ENCODE peak calls at places on chromosomes 12 and 14, in five cellular contexts. Z is lung, G is breast epithelium, N is tibial nerve, E is brain microvascular endothelial cell. B is an unnamed sample.
A peak's percentile ranks its signal among the peaks of the same experiment; 100 is the strongest.

GRCh38 chr12:132620893-132621656 is 2.5 kb downstream of the P2RX2 start:
- DNase-seq in Z (no peak), G (no peak), N (no peak), E (no peak), B (no peak)

GRCh38 chr14:75877884-75878283 is 103.9 kb downstream of the TGFB3 start:
- DNase-seq in Z (no peak), G (no peak), N (no peak), E (no peak), B (peak; percentile 63)

GRCh38 chr12:119788783-119789182 is 88.3 kb downstream of the CIT start:
- DNase-seq in Z (no peak), G (no peak), N (no peak), E (peak; percentile 6), B (no peak)

GRCh38 chr14:39491134-39491541 is 58.9 kb upstream of the FBXO33 start:
- DNase-seq in Z (no peak), G (no peak), N (no peak), E (peak; percentile 12), B (peak; percentile 18)

GRCh38 chr12:23464241-23464812 is 485.1 kb downstream of the SOX5 start:
- DNase-seq in Z (no peak), G (no peak), N (no peak), E (no peak), B (no peak)

GRCh38 chr12:99745895-99746294 is 98.3 kb downstream of the GARIN6 start:
- DNase-seq in Z (no peak), G (no peak), N (no peak), E (no peak), B (no peak)

GRCh38 chr12:46517579-46517962 is 145.0 kb upstream of the SLC38A2 start:
- DNase-seq in Z (no peak), G (no peak), N (no peak), E (no peak), B (no peak)

GRCh38 chr12:92144631-92145480 is 790 bp downstream of the BTG1 start:
- DNase-seq in Z (peak; percentile 57), G (peak; percentile 77), N (peak; percentile 23), E (peak; percentile 30), B (peak; percentile 63)

GRCh38 chr12:64273527-64274403 is 51.7 kb upstream of the KICS2 start:
- DNase-seq in Z (no peak), G (no peak), N (no peak), E (peak; percentile 12), B (no peak)

GRCh38 chr12:131092911-131093901 is 139.5 kb downstream of the ADGRD1 start:
- DNase-seq in Z (no peak), G (peak; percentile 35), N (peak; percentile 23), E (no peak), B (no peak)

GRCh38 chr12:104793968-104794367 is 164.1 kb downstream of the SLC41A2 start:
- DNase-seq in Z (no peak), G (no peak), N (no peak), E (no peak), B (no peak)

GRCh38 chr12:63848450-63848849 is 4.0 kb downstream of the SRGAP1 start:
- DNase-seq in Z (no peak), G (no peak), N (no peak), E (no peak), B (no peak)

GRCh38 chr12:124517260-124518050 is 50.0 kb downstream of the NCOR2 start:
- DNase-seq in Z (peak; percentile 71), G (peak; percentile 81), N (peak; percentile 50), E (no peak), B (no peak)

GRCh38 chr12:123942911-123943648 is 29.6 kb downstream of the CCDC92 start:
- DNase-seq in Z (no peak), G (no peak), N (no peak), E (peak; percentile 31), B (peak; percentile 55)

GRCh38 chr12:54740882-54741281 is 92.7 kb upstream of the DCD start:
- DNase-seq in Z (no peak), G (no peak), N (no peak), E (no peak), B (no peak)

GRCh38 chr12:94078736-94079509 is 69.5 kb upstream of the PLXNC1 start:
- DNase-seq in Z (no peak), G (no peak), N (no peak), E (no peak), B (no peak)

GRCh38 chr12:112243255-112243965 is 118.0 kb downstream of the TRAFD1 start:
- DNase-seq in Z (no peak), G (no peak), N (no peak), E (no peak), B (no peak)

GRCh38 chr14:51545396-51545795 is 106.3 kb upstream of the FRMD6 start:
- DNase-seq in Z (no peak), G (no peak), N (no peak), E (no peak), B (peak; percentile 41)

GRCh38 chr12:6362383-6362782 is 13.0 kb downstream of the SCNN1A start:
- DNase-seq in Z (no peak), G (no peak), N (no peak), E (no peak), B (no peak)

GRCh38 chr12:45726594-45727300 is 2.8 kb upstream of the ARID2 start:
- DNase-seq in Z (peak; percentile 53), G (peak; percentile 65), N (peak; percentile 47), E (peak; percentile 19), B (peak; percentile 17)

GRCh38 chr14:100537701-100538565 is 49.3 kb downstream of the BEGAIN start:
- DNase-seq in Z (no peak), G (peak; percentile 51), N (peak; percentile 54), E (no peak), B (no peak)

GRCh38 chr12:8941691-8942478 is 7.6 kb downstream of the M6PR start:
- DNase-seq in Z (no peak), G (no peak), N (no peak), E (no peak), B (no peak)

GRCh38 chr14:85479771-85480170 is 50.2 kb upstream of the FLRT2 start:
- DNase-seq in Z (no peak), G (no peak), N (no peak), E (no peak), B (no peak)

GRCh38 chr14:91299483-91300115 is 55.1 kb upstream of the GPR68 start:
- DNase-seq in Z (no peak), G (no peak), N (no peak), E (no peak), B (no peak)

GRCh38 chr12:70643927-70644326 is 6.7 kb upstream of the PTPRB start:
- DNase-seq in Z (no peak), G (no peak), N (no peak), E (no peak), B (no peak)

GRCh38 chr12:130524759-130525158 is 187.1 kb downstream of the PIWIL1 start:
- DNase-seq in Z (no peak), G (no peak), N (no peak), E (no peak), B (no peak)

GRCh38 chr12:48000878-48001321 is 3.4 kb downstream of the COL2A1 start:
- DNase-seq in Z (peak; percentile 46), G (peak; percentile 52), N (no peak), E (peak; percentile 77), B (peak; percentile 50)

GRCh38 chr12:27901959-27902358 is 70.6 kb downstream of the PTHLH start:
- DNase-seq in Z (no peak), G (no peak), N (no peak), E (peak; percentile 53), B (peak; percentile 56)

GRCh38 chr14:49950275-49951250 is 57.7 kb downstream of the ARF6 start:
- DNase-seq in Z (peak; percentile 81), G (peak; percentile 89), N (no peak), E (no peak), B (no peak)

GRCh38 chr14:49955013-49955412 is 62.1 kb downstream of the ARF6 start:
- DNase-seq in Z (no peak), G (no peak), N (no peak), E (no peak), B (no peak)

GRCh38 chr14:49954171-49954631 is 61.3 kb downstream of the ARF6 start:
- DNase-seq in Z (peak; percentile 35), G (no peak), N (no peak), E (no peak), B (no peak)

GRCh38 chr14:49953196-49953595 is 60.3 kb downstream of the ARF6 start:
- DNase-seq in Z (no peak), G (no peak), N (no peak), E (no peak), B (no peak)

GRCh38 chr14:49951946-49952345 is 59.1 kb downstream of the ARF6 start:
- DNase-seq in Z (no peak), G (no peak), N (no peak), E (no peak), B (no peak)
- H3K27ac ChIP-seq in Z (no peak overlapping the region), G (peak overlapping the region; percentile 80), N (no peak overlapping the region), E (no peak overlapping the region), B (no peak overlapping the region)

GRCh38 chr14:60485600-60486251 is at the start of gene C14orf39:
- DNase-seq in Z (no peak), G (no peak), N (no peak), E (no peak), B (no peak)
- H3K4me3 ChIP-seq in Z (no peak within 1 kb of the TSS), G (no peak within 1 kb of the TSS), N (peak within 1 kb of the TSS; percentile 16), E (peak within 1 kb of the TSS; percentile 53), B (peak within 1 kb of the TSS; percentile 38)

DNA sequence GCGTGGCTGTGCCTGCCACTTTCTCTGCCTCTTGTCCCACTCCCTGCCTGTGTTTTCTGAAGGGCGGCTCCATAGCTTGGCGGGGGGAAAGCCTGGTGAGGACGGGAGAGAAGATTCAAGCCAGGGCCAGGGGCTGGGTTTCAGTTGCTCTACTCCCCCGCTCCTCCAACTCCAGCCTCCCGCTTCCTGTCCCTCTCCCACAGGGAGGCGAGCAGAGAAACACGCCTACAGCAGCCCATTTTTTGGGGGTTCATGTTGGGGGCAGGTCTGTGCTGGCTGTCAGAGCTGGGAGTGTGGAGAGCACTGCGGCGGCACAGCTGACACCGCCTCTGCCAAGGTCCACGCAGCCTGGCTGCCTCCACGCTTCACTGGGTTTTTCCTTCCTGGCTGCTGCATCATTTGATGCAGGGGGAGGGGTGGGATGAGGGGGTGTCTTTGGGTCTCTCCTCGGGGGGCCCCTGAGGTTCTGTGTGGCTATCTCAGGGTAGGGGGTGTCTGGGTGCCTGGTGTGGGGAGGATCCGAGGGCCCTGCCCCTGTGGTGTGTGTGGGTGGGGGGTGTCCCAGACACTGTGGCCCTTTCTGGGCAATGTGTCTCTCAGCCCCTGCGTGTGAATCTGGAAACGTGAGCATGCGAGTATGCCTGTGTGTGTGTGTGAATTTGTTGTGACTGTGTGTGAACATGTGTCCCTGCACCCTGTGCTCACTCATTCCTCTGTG is 10.7 kb upstream of the KRT80 start:
- DNase-seq in Z (no peak), G (no peak), N (no peak), E (no peak), B (no peak)
- H3K27ac ChIP-seq in Z (no peak overlapping the region), G (peak overlapping the region; percentile 89), N (no peak overlapping the region), E (no peak overlapping the region), B (peak overlapping the region; percentile 14)

DNA sequence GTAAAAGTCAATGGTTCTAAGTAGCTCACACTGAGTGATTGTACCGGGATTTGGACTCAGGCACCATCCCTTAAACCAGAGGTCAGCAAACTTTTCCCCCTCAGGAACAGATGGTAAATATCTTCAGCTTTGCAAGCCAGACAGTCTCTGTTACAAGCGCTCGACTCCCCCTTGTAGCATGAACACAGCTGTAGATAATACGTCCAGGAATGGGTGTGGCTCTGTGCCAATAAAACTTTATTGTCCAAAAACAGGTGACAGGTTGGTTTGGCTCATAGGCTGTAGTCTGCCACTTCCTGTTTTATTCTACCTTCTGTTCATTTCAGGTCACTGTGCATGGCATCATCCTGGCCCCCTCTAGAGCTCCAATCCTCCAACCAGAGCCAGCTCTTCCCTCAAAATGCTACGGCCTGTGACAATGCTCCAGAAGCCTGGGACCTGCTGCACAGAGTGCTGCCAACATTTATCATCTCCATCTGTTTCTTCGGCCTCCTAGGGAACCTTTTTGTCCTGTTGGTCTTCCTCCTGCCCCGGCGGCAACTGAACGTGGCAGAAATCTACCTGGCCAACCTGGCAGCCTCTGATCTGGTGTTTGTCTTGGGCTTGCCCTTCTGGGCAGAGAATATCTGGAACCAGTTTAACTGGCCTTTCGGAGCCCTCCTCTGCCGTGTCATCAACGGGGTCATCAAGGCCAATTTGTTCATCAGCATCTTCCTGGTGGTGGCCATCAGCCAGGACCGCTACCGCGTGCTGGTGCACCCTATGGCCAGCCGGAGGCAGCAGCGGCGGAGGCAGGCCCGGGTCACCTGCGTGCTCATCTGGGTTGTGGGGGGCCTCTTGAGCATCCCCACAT is 7.6 kb downstream of the BDKRB1 start:
- DNase-seq in Z (no peak), G (peak; percentile 67), N (no peak), E (no peak), B (no peak)
- H3K4me3 ChIP-seq in Z (no peak overlapping the region), G (no peak overlapping the region), N (no peak overlapping the region), E (no peak overlapping the region), B (no peak overlapping the region)